ENCODE peak calls at places on chromosomes 7 and 10, in four cellular contexts. One of them, this sample, is unnamed.

GRCh38 chr7:106959753-106960152 is 84.8 kb upstream of the PRKAR2B start:
- DNase-seq in GM12878: no peak
- DNase-seq in K562: peak
- DNase-seq in A549: peak
- DNase-seq in this sample: no peak

GRCh38 chr10:60006046-60006445 is 99.7 kb upstream of the CCDC6 start:
- DNase-seq in K562: no peak
- DNase-seq in A549: no peak
- DNase-seq in GM12878: no peak
- DNase-seq in this sample: no peak

GRCh38 chr10:44706745-44707144 is 204.4 kb upstream of the TMEM72 start:
- DNase-seq in GM12878: no peak
- DNase-seq in K562: no peak
- DNase-seq in A549: no peak
- DNase-seq in this sample: no peak

GRCh38 chr7:99374121-99375064 is at the start of gene ARPC1B:
- DNase-seq in K562: peak
- DNase-seq in A549: peak
- DNase-seq in GM12878: no peak
- DNase-seq in this sample: peak

GRCh38 chr10:13458107-13458761 is 70.6 kb downstream of the BEND7 start:
- DNase-seq in A549: no peak
- DNase-seq in GM12878: no peak
- DNase-seq in K562: no peak
- DNase-seq in this sample: no peak

GRCh38 chr7:53350241-53350640 is 314.8 kb downstream of the POM121L12 start:
- DNase-seq in GM12878: no peak
- DNase-seq in K562: peak
- DNase-seq in A549: no peak
- DNase-seq in this sample: no peak

GRCh38 chr10:70078937-70079336 is 26.3 kb downstream of the MACROH2A2 start:
- DNase-seq in K562: no peak
- DNase-seq in A549: no peak
- DNase-seq in GM12878: no peak
- DNase-seq in this sample: no peak

GRCh38 chr7:43112941-43113621 is 634 bp downstream of the HECW1 start:
- DNase-seq in GM12878: no peak
- DNase-seq in K562: peak
- DNase-seq in A549: peak
- DNase-seq in this sample: no peak

GRCh38 chr7:149838992-149839408 is 825 bp downstream of the ZNF862 start:
- DNase-seq in K562: no peak
- DNase-seq in GM12878: no peak
- DNase-seq in A549: peak
- DNase-seq in this sample: no peak

GRCh38 chr10:99658622-99659030 is 683 bp upstream of the ENTPD7 start:
- DNase-seq in GM12878: no peak
- DNase-seq in A549: no peak
- DNase-seq in K562: peak
- DNase-seq in this sample: peak

GRCh38 chr7:87565877-87566276 is 34.8 kb downstream of the ABCB1 start:
- DNase-seq in A549: no peak
- DNase-seq in K562: no peak
- DNase-seq in GM12878: no peak
- DNase-seq in this sample: no peak

GRCh38 chr10:76353124-76353851 is 921.9 kb downstream of the LRMDA start:
- DNase-seq in GM12878: no peak
- DNase-seq in A549: no peak
- DNase-seq in K562: no peak
- DNase-seq in this sample: no peak

GRCh38 chr10:117740088-117740487 is 197.5 kb downstream of the EMX2 start:
- DNase-seq in GM12878: no peak
- DNase-seq in A549: no peak
- DNase-seq in K562: no peak
- DNase-seq in this sample: no peak

GRCh38 chr7:1849351-1849951 is 179.4 kb downstream of the ELFN1 start:
- DNase-seq in GM12878: no peak
- DNase-seq in K562: no peak
- DNase-seq in A549: no peak
- DNase-seq in this sample: no peak

GRCh38 chr7:35430547-35431153 is 176.8 kb upstream of the TBX20 start:
- DNase-seq in K562: peak
- DNase-seq in GM12878: no peak
- DNase-seq in A549: no peak
- DNase-seq in this sample: peak

GRCh38 chr10:94299417-94299816 is 63.3 kb downstream of the NOC3L start:
- DNase-seq in GM12878: no peak
- DNase-seq in K562: peak
- DNase-seq in A549: no peak
- DNase-seq in this sample: peak

GRCh38 chr10:110396284-110396651 is 91.5 kb upstream of the SMNDC1 start:
- DNase-seq in K562: no peak
- DNase-seq in A549: no peak
- DNase-seq in GM12878: no peak
- DNase-seq in this sample: no peak

GRCh38 chr10:17201165-17202013 is at the start of gene TRDMT1:
- DNase-seq in GM12878: no peak
- DNase-seq in K562: peak
- DNase-seq in A549: peak
- DNase-seq in this sample: peak

GRCh38 chr7:128408709-128409434 is 910 bp downstream of the IMPDH1 start:
- DNase-seq in GM12878: no peak
- DNase-seq in K562: peak
- DNase-seq in A549: no peak
- DNase-seq in this sample: no peak

GRCh38 chr7:134766779-134767566 is 12.5 kb upstream of the CALD1 start:
- DNase-seq in A549: no peak
- DNase-seq in K562: no peak
- DNase-seq in GM12878: peak
- DNase-seq in this sample: peak

GRCh38 chr7:2761131-2761624 is 73.2 kb downstream of the AMZ1 start:
- DNase-seq in K562: no peak
- DNase-seq in GM12878: no peak
- DNase-seq in A549: no peak
- DNase-seq in this sample: no peak

GRCh38 chr10:46524471-46525176 is 31.8 kb downstream of the GPRIN2 start:
- DNase-seq in K562: peak
- DNase-seq in A549: peak
- DNase-seq in GM12878: no peak
- DNase-seq in this sample: no peak

GRCh38 chr7:141231018-141231792 is 157.3 kb downstream of the TMEM178B start:
- DNase-seq in GM12878: no peak
- DNase-seq in A549: peak
- DNase-seq in K562: peak
- DNase-seq in this sample: peak

GRCh38 chr10:49619613-49620012 is 5.8 kb downstream of the CHAT start:
- DNase-seq in GM12878: no peak
- DNase-seq in A549: no peak
- DNase-seq in K562: no peak
- DNase-seq in this sample: no peak

GRCh38 chr10:86371691-86372090 is 5.1 kb upstream of the GRID1 start:
- DNase-seq in A549: peak
- DNase-seq in K562: no peak
- DNase-seq in GM12878: no peak
- DNase-seq in this sample: no peak

GRCh38 chr10:125158528-125159485 is 1.6 kb downstream of the CTBP2 start:
- DNase-seq in A549: peak
- DNase-seq in GM12878: no peak
- DNase-seq in K562: peak
- DNase-seq in this sample: no peak

GRCh38 chr7:11701829-11702560 is 130.0 kb downstream of the THSD7A start:
- DNase-seq in A549: no peak
- DNase-seq in GM12878: no peak
- DNase-seq in K562: no peak
- DNase-seq in this sample: no peak

GRCh38 chr10:43263551-43264323 is 3.1 kb downstream of the RASGEF1A start:
- DNase-seq in A549: peak
- DNase-seq in GM12878: no peak
- DNase-seq in K562: peak
- DNase-seq in this sample: no peak

GRCh38 chr10:57898231-57898630 is 369.5 kb downstream of the IPMK start:
- DNase-seq in A549: no peak
- DNase-seq in K562: no peak
- DNase-seq in GM12878: no peak
- DNase-seq in this sample: no peak

GRCh38 chr10:92702301-92702916 is 12.7 kb downstream of the HHEX start:
- DNase-seq in GM12878: no peak
- DNase-seq in K562: no peak
- DNase-seq in A549: no peak
- DNase-seq in this sample: no peak

GRCh38 chr7:129388353-129389098 is 45.7 kb upstream of the STRIP2 start:
- DNase-seq in A549: no peak
- DNase-seq in GM12878: no peak
- DNase-seq in K562: no peak
- DNase-seq in this sample: no peak

GRCh38 chr10:8543361-8544056 is 489.0 kb downstream of the GATA3 start:
- DNase-seq in A549: no peak
- DNase-seq in K562: no peak
- DNase-seq in GM12878: no peak
- DNase-seq in this sample: no peak

GRCh38 chr10:113381906-113382562 is 170.8 kb upstream of the HABP2 start:
- DNase-seq in A549: no peak
- DNase-seq in GM12878: no peak
- DNase-seq in K562: no peak
- DNase-seq in this sample: no peak
- TF ChIP-seq JUNB in A549: no peak
- TF ChIP-seq JUNB in GM12878: no peak
- TF ChIP-seq JUNB in K562: no peak
- TF ChIP-seq JUNB in this sample: no peak

GRCh38 chr10:72691470-72692056 is 380 bp upstream of the MCU start:
- DNase-seq in GM12878: peak
- DNase-seq in K562: peak
- DNase-seq in A549: peak
- DNase-seq in this sample: peak
- TF ChIP-seq BHLHE40 in GM12878: no peak
- TF ChIP-seq BHLHE40 in K562: no peak
- TF ChIP-seq BHLHE40 in A549: no peak
- TF ChIP-seq BHLHE40 in this sample: no peak

DNA sequence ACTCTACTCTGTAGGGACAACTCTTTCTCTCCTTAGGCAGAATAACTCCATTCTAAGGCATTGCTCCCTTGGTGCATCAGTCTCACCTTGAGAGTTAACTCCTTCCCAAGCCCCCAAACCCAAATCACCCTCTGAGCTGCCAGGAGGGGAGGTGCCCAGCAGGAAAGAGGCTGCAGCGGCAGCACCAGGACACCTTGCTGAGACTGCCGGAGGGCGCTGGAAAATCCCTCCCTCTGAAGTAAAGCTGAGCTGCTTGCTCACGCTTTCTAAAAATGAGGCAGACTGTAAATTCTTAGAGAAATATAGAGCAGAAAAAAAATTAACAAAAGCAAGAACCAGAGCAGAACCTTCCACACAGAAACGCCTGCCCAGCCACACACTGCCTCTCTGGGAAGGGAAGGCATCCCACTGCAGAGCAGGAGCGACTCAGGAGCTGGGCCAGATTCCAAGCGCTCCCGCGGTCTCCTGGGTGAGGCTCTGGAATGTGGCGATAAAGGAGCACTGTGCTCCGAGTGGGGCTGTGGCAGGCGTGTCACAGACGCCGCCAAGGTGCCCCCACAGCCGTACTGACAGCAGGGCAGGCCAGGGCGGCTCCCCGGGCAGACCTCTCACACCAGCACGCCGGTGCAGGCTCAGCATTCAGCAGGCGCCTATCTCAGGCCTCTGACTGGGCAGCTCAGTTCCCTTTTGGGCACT is 202.1 kb downstream of the TNS3 start:
- DNase-seq in GM12878: no peak
- DNase-seq in K562: no peak
- DNase-seq in A549: no peak
- DNase-seq in this sample: no peak
- TF ChIP-seq JUNB in GM12878: no peak
- TF ChIP-seq JUNB in K562: no peak
- TF ChIP-seq JUNB in A549: no peak
- TF ChIP-seq JUNB in this sample: no peak

GRCh38 chr7:65798111-65799075 is 74.5 kb upstream of the VKORC1L1 start:
- DNase-seq in K562: no peak
- DNase-seq in GM12878: peak
- DNase-seq in A549: no peak
- DNase-seq in this sample: no peak
- TF ChIP-seq BHLHE40 in K562: no peak
- TF ChIP-seq BHLHE40 in GM12878: peak
- TF ChIP-seq BHLHE40 in A549: no peak
- TF ChIP-seq BHLHE40 in this sample: no peak

DNA sequence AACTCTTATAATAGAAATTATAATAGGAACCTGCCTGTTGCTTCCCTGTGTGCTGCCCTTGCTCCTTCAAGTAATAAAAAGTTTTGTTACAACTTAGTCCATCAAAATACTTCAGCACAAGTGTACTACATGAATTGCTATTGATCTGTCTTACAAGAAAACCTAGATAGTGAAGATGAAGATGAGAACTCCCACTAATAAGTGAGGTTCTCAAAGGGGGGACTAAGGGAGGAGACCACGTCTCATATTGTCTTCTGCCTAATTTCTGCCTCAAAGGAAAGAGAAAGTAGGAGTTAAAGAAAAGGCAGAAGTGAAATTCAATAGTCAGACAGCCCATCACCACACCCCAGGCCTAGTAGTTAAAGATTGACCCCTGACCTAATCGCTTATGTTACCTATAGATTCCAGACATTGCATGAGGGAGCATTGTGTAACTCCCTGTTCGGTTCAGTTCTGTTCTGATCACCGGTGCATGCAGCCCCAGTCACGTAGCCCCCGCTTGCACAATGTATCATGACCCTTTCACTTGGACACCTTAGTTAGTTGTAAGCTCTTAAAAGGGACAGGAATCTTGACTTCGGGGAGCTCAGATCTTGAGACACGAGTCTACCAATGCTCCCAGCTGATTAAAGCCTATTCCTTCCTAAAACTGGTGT is 18.2 kb upstream of the CHST3 start:
- DNase-seq in GM12878: no peak
- DNase-seq in K562: no peak
- DNase-seq in A549: no peak
- DNase-seq in this sample: no peak
- TF ChIP-seq JUNB in GM12878: no peak
- TF ChIP-seq JUNB in K562: no peak
- TF ChIP-seq JUNB in A549: no peak
- TF ChIP-seq JUNB in this sample: no peak

DNA sequence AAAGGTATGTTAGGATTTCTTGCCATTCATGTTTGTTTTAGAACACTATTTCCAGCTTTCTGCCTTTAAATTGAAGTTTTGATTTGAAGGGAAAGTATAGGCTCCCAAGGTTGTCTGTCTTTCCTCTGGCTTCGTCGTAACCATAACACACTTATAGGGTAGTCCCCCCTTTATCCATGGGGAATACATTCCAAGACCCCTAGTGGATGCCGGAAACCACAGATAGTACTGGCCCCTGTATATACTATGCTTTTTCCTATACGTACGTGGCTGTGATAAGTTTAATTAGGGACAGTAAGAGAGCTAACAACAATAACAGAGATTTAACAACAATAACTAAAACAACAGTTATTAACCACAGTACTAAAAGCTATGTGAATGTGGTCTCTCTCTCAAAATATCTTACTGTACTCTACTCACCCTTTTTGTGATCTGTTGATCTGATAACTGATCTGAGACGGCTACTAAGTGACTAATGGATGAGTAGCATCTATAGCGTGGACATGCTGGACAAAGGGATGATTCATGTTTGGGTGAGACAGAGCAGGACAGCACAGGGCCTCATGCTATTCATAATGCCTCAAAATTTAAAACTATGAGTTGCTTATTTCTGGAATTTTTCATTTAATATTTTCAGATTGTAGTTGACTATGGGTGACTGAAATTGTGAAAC is 273.1 kb downstream of the AUTS2 start:
- DNase-seq in GM12878: no peak
- DNase-seq in A549: peak
- DNase-seq in K562: no peak
- DNase-seq in this sample: no peak
- TF ChIP-seq BHLHE40 in GM12878: no peak
- TF ChIP-seq BHLHE40 in A549: no peak
- TF ChIP-seq BHLHE40 in K562: no peak
- TF ChIP-seq BHLHE40 in this sample: no peak